ENCODE peak calls at places on chromosome 1, in ten cellular contexts. P is ecto neural progenitor cell; O is fibroblast of mammary gland; L is naive thymus-derived CD8-positive, alpha-beta T cell; B is neural crest cell; T is amygdala; K is GM12878; A is left colon; S is fibroblast of gingiva; N is nephron progenitor cell. Y is an unnamed sample.

GRCh38 chr1:44500181-44501021 is 95.3 kb downstream of the RNF220 start:
- DNase-seq in B (peak), N (peak), T (peak), O (peak), L (no peak), A (no peak), P (peak), S (no peak), K (no peak), Y (peak)

GRCh38 chr1:185017338-185017737 is 28.0 kb upstream of the RNF2 start:
- DNase-seq in P (no peak), T (no peak), N (no peak), L (no peak), K (no peak), S (peak), B (no peak), O (peak), A (no peak), Y (no peak)

GRCh38 chr1:2231667-2232254 is 3.6 kb downstream of the SKI start:
- DNase-seq in K (no peak), S (peak), T (peak), N (peak), A (peak), L (peak), O (peak), P (no peak), B (peak), Y (no peak)

GRCh38 chr1:2834146-2834475 is 32.6 kb upstream of the TTC34 start:
- DNase-seq in L (no peak), K (no peak), T (no peak), S (no peak), P (no peak), A (no peak), B (no peak), O (no peak), N (no peak), Y (no peak)

GRCh38 chr1:26907071-26907922 is 6.5 kb downstream of the NR0B2 start:
- DNase-seq in K (no peak), P (no peak), L (no peak), O (peak), T (no peak), A (no peak), B (no peak), S (peak), N (no peak), Y (peak)

GRCh38 chr1:167157101-167157500 is 63.2 kb downstream of the STYXL2 start:
- DNase-seq in T (no peak), O (no peak), S (no peak), N (no peak), P (no peak), B (no peak), L (no peak), K (no peak), A (no peak), Y (no peak)

GRCh38 chr1:78092686-78093085 is 46.9 kb downstream of the GIPC2 start:
- DNase-seq in L (no peak), N (no peak), S (no peak), B (no peak), O (peak), P (no peak), T (no peak), K (no peak), A (no peak), Y (peak)

GRCh38 chr1:212981025-212981495 is 30.7 kb downstream of the VASH2 start:
- DNase-seq in L (no peak), B (no peak), N (no peak), O (no peak), S (no peak), T (no peak), A (peak), K (no peak), P (no peak), Y (no peak)

GRCh38 chr1:215219372-215219771 is 136.8 kb downstream of the KCNK2 start:
- DNase-seq in P (no peak), N (no peak), S (no peak), A (no peak), O (peak), T (no peak), L (no peak), B (no peak), K (no peak), Y (no peak)

GRCh38 chr1:32702599-32703478 is at the start of gene SYNC:
- DNase-seq in B (no peak), K (no peak), P (peak), A (peak), S (peak), T (peak), N (peak), O (peak), L (no peak), Y (no peak)

GRCh38 chr1:43058545-43059360 is 100.1 kb upstream of the SLC2A1 start:
- DNase-seq in A (no peak), K (no peak), P (no peak), T (no peak), N (peak), O (peak), B (no peak), L (no peak), S (no peak), Y (no peak)

GRCh38 chr1:102858695-102859094 is 249.6 kb downstream of the COL11A1 start:
- DNase-seq in K (no peak), A (no peak), N (no peak), S (peak), L (no peak), B (no peak), P (no peak), T (no peak), O (peak), Y (peak)

GRCh38 chr1:205030916-205031315 is 12.1 kb upstream of the CNTN2 start:
- DNase-seq in T (no peak), S (no peak), K (no peak), O (no peak), A (no peak), N (peak), L (no peak), P (no peak), B (peak), Y (no peak)

GRCh38 chr1:203557390-203557789 is 63.4 kb downstream of the OPTC start:
- DNase-seq in T (no peak), N (no peak), L (no peak), K (no peak), O (peak), P (no peak), A (no peak), S (peak), B (no peak), Y (no peak)

GRCh38 chr1:1210726-1211540 is 3.0 kb downstream of the TNFRSF4 start:
- DNase-seq in T (no peak), P (no peak), A (peak), N (peak), K (no peak), O (no peak), L (no peak), B (no peak), S (no peak), Y (no peak)

Y was measured in mesendoderm.